ENCODE peak calls at places on chromosomes 12 and 14, in eight cellular contexts. U is gastrocnemius medialis, B is upper lobe of left lung, R is spleen, L is uterus, P is ovary, O is body of pancreas, K is heart left ventricle. G is an unnamed sample. For H3K27me3, the result is how much of the 10 kb centered on the place peaks cover.

GRCh38 chr12:39332661-39333175 is 110.2 kb downstream of the KIF21A start:
- DNase-seq in U (no peak), B (no peak), R (no peak), L (no peak), P (no peak), O (no peak), K (no peak), G (no peak)

GRCh38 chr12:118680361-118680963 is 300.9 kb upstream of the SRRM4 start:
- DNase-seq in U (no peak), B (no peak), R (no peak), L (no peak), P (no peak), O (peak), K (peak), G (no peak)

GRCh38 chr12:123092866-123093265 is 58.0 kb downstream of the PITPNM2 start:
- DNase-seq in U (no peak), B (no peak), R (no peak), L (no peak), P (no peak), O (no peak), K (no peak), G (no peak)

GRCh38 chr12:5078423-5078822 is 34.7 kb downstream of the KCNA5 start:
- DNase-seq in U (no peak), B (no peak), R (no peak), L (no peak), P (no peak), O (peak), K (peak), G (no peak)

GRCh38 chr14:24861083-24861630 is 188.8 kb downstream of the STXBP6 start:
- DNase-seq in U (no peak), B (no peak), R (no peak), L (no peak), P (no peak), O (peak), K (no peak), G (no peak)

GRCh38 chr12:27521066-27521465 is 2.9 kb upstream of the PPFIBP1 start:
- DNase-seq in U (no peak), B (no peak), R (no peak), L (peak), P (peak), O (no peak), K (peak), G (no peak)

GRCh38 chr14:56112781-56113180 is 5.4 kb upstream of the PELI2 start:
- DNase-seq in U (no peak), B (no peak), R (no peak), L (no peak), P (no peak), O (no peak), K (no peak), G (no peak)

GRCh38 chr14:103143535-103143934 is 20.3 kb downstream of the TNFAIP2 start:
- DNase-seq in U (no peak), B (no peak), R (no peak), L (no peak), P (no peak), O (no peak), K (no peak), G (no peak)

GRCh38 chr12:88615490-88615889 is 35.2 kb upstream of the KITLG start:
- DNase-seq in U (no peak), B (no peak), R (no peak), L (no peak), P (no peak), O (no peak), K (no peak), G (no peak)

GRCh38 chr14:71388336-71388735 is 481.1 kb downstream of the PCNX1 start:
- DNase-seq in U (no peak), B (no peak), R (no peak), L (no peak), P (no peak), O (no peak), K (no peak), G (no peak)

GRCh38 chr12:15528666-15529065 is 206.4 kb downstream of the PTPRO start:
- DNase-seq in U (no peak), B (no peak), R (no peak), L (no peak), P (no peak), O (no peak), K (no peak), G (no peak)

GRCh38 chr12:54595471-54595870 is 7.0 kb upstream of the PPP1R1A start:
- DNase-seq in U (no peak), B (no peak), R (peak), L (no peak), P (no peak), O (no peak), K (no peak), G (no peak)

DNA sequence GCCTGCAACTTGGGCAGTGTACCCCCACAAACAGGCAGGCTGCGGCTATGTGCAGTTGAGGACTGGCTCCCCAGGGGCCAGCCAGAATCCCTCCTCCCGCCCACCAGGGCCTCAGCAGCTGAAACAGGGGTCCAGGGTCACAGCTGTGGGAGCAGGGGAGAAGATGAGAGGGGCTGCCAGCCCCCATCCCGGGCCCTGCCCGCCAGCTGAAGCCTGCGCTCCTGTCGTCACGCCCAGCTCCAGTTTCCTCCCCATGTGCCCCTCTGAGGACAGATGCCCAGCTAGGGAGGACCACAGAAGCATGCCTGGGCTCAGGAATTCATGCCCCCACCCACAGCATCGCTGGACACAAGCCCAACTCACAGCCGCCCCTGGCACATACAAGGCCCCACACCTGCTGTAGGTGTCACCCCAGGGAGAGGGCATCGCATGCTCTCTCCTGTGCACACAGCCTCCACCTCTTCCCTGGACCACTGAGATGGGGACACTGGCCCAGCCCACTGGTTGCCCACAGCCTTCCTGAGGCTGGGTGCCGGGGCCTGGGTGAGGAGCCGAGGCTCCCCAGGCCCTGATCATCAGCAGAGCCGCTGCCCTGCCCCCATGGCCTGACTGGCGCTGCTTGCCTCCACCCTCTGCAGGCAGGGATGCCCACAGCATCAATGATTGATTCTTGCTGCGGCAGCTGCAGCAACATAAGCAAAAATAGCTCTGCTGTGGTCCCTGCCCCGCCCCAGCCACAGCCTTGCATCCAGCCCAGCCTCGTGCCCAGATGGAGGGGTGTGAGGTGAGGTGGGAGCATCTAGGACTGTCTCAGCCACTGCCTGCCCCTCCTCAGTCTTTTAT is 3.7 kb upstream of the CLBA1 start:
- DNase-seq in U (no peak), B (no peak), R (peak), L (no peak), P (peak), O (no peak), K (no peak), G (no peak)
- TF ChIP-seq POLR2A in U (no peak), B (no peak), R (no peak), L (no peak), P (no peak), O (no peak), K (no peak), G (no peak)

GRCh38 chr14:85530626-85531025 is 682 bp downstream of the FLRT2 start:
- DNase-seq in U (no peak), B (no peak), R (no peak), L (no peak), P (no peak), O (no peak), K (no peak), G (no peak)
- H3K27me3 ChIP-seq in U (under half), B (under half), R (half or more), L (under half), P (under half), O (under half), K (under half), G (half or more)

GRCh38 chr14:51242545-51243490 is 2.8 kb downstream of the TMX1 start:
- DNase-seq in U (no peak), B (no peak), R (no peak), L (no peak), P (no peak), O (no peak), K (no peak), G (no peak)

GRCh38 chr14:51244591-51244990 is 4.5 kb downstream of the TMX1 start:
- DNase-seq in U (no peak), B (no peak), R (no peak), L (no peak), P (no peak), O (no peak), K (no peak), G (no peak)

GRCh38 chr14:51236314-51236713 is 3.7 kb upstream of the TMX1 start:
- DNase-seq in U (no peak), B (no peak), R (no peak), L (no peak), P (no peak), O (no peak), K (no peak), G (no peak)

GRCh38 chr14:51239813-51240803 is at the start of gene TMX1:
- DNase-seq in U (peak), B (peak), R (peak), L (peak), P (peak), O (peak), K (peak), G (peak)

GRCh38 chr14:51240804-51241380 is 845 bp downstream of the TMX1 start:
- DNase-seq in U (no peak), B (no peak), R (no peak), L (no peak), P (no peak), O (no peak), K (no peak), G (no peak)
- H3K27ac ChIP-seq in U (peak), B (peak), R (peak), L (peak), P (peak), O (peak), K (peak), G (peak)

DNA sequence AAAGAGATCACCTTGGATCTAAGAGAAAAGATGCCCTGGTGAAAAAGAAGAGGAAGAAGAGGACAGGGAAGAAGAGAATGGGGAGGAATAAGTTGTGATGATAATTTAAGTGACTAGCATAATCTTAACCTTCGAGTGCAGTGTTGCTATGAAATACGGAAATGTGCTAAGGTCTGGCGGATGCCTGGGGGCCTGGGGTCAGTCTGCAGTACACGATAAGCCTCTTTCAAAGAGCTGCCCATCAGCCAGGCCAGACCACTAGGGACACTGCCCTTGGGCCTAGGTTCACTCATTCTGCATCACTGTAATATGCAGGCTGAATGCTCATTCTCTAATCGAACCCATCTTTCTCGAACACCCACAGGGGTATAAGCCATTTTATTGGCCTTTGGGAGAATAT is 83.4 kb downstream of the PLEKHG3 start:
- DNase-seq in U (no peak), B (no peak), R (no peak), L (no peak), P (no peak), O (no peak), K (no peak), G (no peak)
- TF ChIP-seq POLR2A in U (no peak), B (no peak), R (no peak), L (no peak), P (no peak), O (no peak), K (no peak), G (no peak)

DNA sequence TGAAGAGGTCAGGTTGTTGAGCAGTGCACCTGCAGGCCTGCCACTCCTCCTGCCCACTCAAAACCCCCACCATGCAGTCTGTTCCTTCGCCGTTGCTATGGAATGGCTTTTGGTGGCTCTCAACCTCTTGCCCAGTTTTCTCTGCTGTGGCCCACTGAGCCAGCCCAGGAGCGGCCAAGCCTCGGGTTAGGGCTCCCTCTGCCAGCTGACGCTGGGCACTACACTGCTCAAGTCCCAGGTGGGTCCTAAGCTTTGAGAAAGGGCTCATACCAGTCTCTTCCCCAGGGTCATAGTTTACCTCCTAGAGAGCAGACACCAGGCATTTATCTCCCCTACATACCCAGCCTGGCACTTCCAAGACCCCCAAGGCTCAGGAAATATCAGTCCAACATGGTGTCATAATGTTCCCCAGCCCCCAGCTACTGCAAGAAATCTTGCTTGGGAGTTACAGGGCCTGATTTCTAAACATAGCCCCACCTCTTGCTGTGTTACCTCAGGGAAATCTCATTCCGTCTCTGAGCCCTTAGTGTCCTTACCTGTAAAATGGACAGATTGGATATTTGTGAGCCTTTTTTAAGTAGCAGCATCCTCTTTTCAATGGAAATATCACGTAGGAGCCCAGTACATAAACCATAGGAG is 59.4 kb downstream of the TSPAN11 start:
- DNase-seq in U (no peak), B (peak), R (no peak), L (no peak), P (peak), O (peak), K (no peak), G (no peak)
- H3K27me3 ChIP-seq in U (under half), B (under half), R (under half), L (under half), P (under half), O (under half), K (under half), G (under half)